ENCODE peak calls at places on chromosomes 3 and 15, in ten cellular contexts. J is SK-N-SH, Y is pons, U is EL, V is caudate nucleus, X is testis, N is hepatocyte, D is activated T-cell treated with anti-CD3 and anti-CD28 coated beads for 48 hours, F is AML-193, H is NCI-H1092 treated with DMSO at 0.1 percent for 48 hours. A is an unnamed sample.

GRCh38 chr15:75620776-75621536 is 4.6 kb downstream of the SNUPN start:
- DNase-seq in F (peak; percentile 35), V (peak; percentile 13), J (no peak), N (peak; percentile 72), U (peak; percentile 85), D (no peak), X (peak; percentile 86), Y (no peak), H (no peak), A (peak; percentile 30)

GRCh38 chr15:90232941-90233700 is 620 bp downstream of the CIB1 start:
- DNase-seq in N (peak; percentile 88), F (peak; percentile 48), U (peak; percentile 56), V (peak; percentile 28), X (peak; percentile 60), D (peak; percentile 69), H (no peak), J (peak; percentile 73), Y (peak; percentile 46), A (peak; percentile 70)

GRCh38 chr3:17162116-17162515 is 277.4 kb downstream of the PLCL2 start:
- DNase-seq in D (no peak), N (no peak), H (no peak), V (no peak), U (no peak), J (no peak), F (no peak), X (no peak), Y (no peak), A (no peak)

GRCh38 chr3:33488246-33488645 is 48.0 kb upstream of the UBP1 start:
- DNase-seq in X (no peak), F (no peak), H (no peak), J (no peak), N (no peak), D (no peak), U (no peak), Y (no peak), V (no peak), A (no peak)

GRCh38 chr15:78209646-78210348 is 24.6 kb downstream of the ACSBG1 start:
- DNase-seq in X (peak; percentile 28), J (no peak), H (peak; percentile 14), V (no peak), F (no peak), U (no peak), N (no peak), Y (no peak), D (no peak), A (peak; percentile 94)

GRCh38 chr3:158098834-158099424 is 7.3 kb downstream of the SHOX2 start:
- DNase-seq in J (no peak), D (no peak), F (no peak), Y (no peak), X (no peak), H (no peak), U (peak; percentile 57), N (no peak), V (no peak), A (no peak)

GRCh38 chr3:185216587-185216918 is 37.3 kb downstream of the EHHADH start:
- DNase-seq in X (peak; percentile 48), H (peak; percentile 3), V (no peak), N (no peak), U (no peak), F (no peak), J (no peak), D (no peak), Y (peak; percentile 57), A (peak; percentile 37)

GRCh38 chr3:38651153-38651789 is 1.8 kb upstream of the SCN5A start:
- DNase-seq in X (peak; percentile 81), D (peak; percentile 65), U (peak; percentile 48), F (peak; percentile 57), N (peak; percentile 85), V (peak; percentile 47), J (peak; percentile 79), H (peak; percentile 37), Y (peak; percentile 40), A (peak; percentile 67)

GRCh38 chr3:155416500-155417118 is 123.1 kb upstream of the STRIT1 start:
- DNase-seq in H (no peak), U (peak; percentile 75), D (no peak), V (no peak), Y (no peak), N (no peak), J (no peak), F (no peak), X (no peak), A (no peak)

GRCh38 chr3:23508464-23508863 is 297.3 kb upstream of the UBE2E1 start:
- DNase-seq in U (no peak), V (no peak), H (no peak), J (no peak), D (no peak), F (no peak), N (peak; percentile 19), X (no peak), Y (no peak), A (no peak)

GRCh38 chr3:99483841-99484240 is 154.6 kb upstream of the COL8A1 start:
- DNase-seq in Y (no peak), U (no peak), N (no peak), D (no peak), X (no peak), V (no peak), J (no peak), F (no peak), H (no peak), A (no peak)

GRCh38 chr3:149620291-149621020 is 37.4 kb downstream of the WWTR1 start:
- DNase-seq in N (no peak), F (no peak), Y (no peak), J (no peak), U (peak; percentile 74), V (no peak), H (no peak), X (peak; percentile 44), D (no peak), A (no peak)

GRCh38 chr3:12994357-12994606 is 78.9 kb downstream of the IQSEC1 start:
- DNase-seq in J (peak; percentile 78), U (no peak), Y (no peak), H (no peak), X (peak; percentile 57), V (no peak), F (no peak), N (no peak), D (no peak), A (peak; percentile 58)

A was measured in thyroid gland.